ENCODE peak calls at places on chromosome 4, in ten cellular contexts. One of them, this sample, is unnamed.

GRCh38 chr4:81472249-81473085 is 760 bp upstream of the RASGEF1B start:
- DNase-seq in RPMI7951: peak
- DNase-seq in cardiac fibroblast: peak
- DNase-seq in T-helper 9 cell: no peak
- DNase-seq in CD8-positive, alpha-beta memory T cell: peak
- DNase-seq in activated CD8-positive, alpha-beta memory T cell treated with anti-CD3 and anti-CD28 coated beads for 1 hour: no peak
- DNase-seq in choroid plexus epithelial cell: peak
- DNase-seq in WTC11: peak
- DNase-seq in esophagus squamous epithelium: peak
- DNase-seq in NCI-H1105: peak
- DNase-seq in this sample: peak

GRCh38 chr4:85081196-85081595 is 114.7 kb upstream of the WDFY3 start:
- DNase-seq in RPMI7951: no peak
- DNase-seq in cardiac fibroblast: no peak
- DNase-seq in T-helper 9 cell: no peak
- DNase-seq in CD8-positive, alpha-beta memory T cell: no peak
- DNase-seq in activated CD8-positive, alpha-beta memory T cell treated with anti-CD3 and anti-CD28 coated beads for 1 hour: no peak
- DNase-seq in choroid plexus epithelial cell: no peak
- DNase-seq in WTC11: no peak
- DNase-seq in esophagus squamous epithelium: no peak
- DNase-seq in NCI-H1105: no peak
- DNase-seq in this sample: no peak

GRCh38 chr4:143025111-143025704 is 159.5 kb upstream of the USP38 start:
- DNase-seq in RPMI7951: peak
- DNase-seq in cardiac fibroblast: peak
- DNase-seq in T-helper 9 cell: no peak
- DNase-seq in CD8-positive, alpha-beta memory T cell: no peak
- DNase-seq in activated CD8-positive, alpha-beta memory T cell treated with anti-CD3 and anti-CD28 coated beads for 1 hour: no peak
- DNase-seq in choroid plexus epithelial cell: peak
- DNase-seq in WTC11: peak
- DNase-seq in esophagus squamous epithelium: no peak
- DNase-seq in NCI-H1105: no peak
- DNase-seq in this sample: peak

GRCh38 chr4:1502501-1502886 is 96.3 kb upstream of the NKX1-1 start:
- DNase-seq in RPMI7951: no peak
- DNase-seq in cardiac fibroblast: no peak
- DNase-seq in T-helper 9 cell: no peak
- DNase-seq in CD8-positive, alpha-beta memory T cell: no peak
- DNase-seq in activated CD8-positive, alpha-beta memory T cell treated with anti-CD3 and anti-CD28 coated beads for 1 hour: no peak
- DNase-seq in choroid plexus epithelial cell: no peak
- DNase-seq in WTC11: no peak
- DNase-seq in esophagus squamous epithelium: no peak
- DNase-seq in NCI-H1105: no peak
- DNase-seq in this sample: no peak

GRCh38 chr4:125303058-125303457 is 11.7 kb upstream of the FAT4 start:
- DNase-seq in RPMI7951: no peak
- DNase-seq in cardiac fibroblast: no peak
- DNase-seq in T-helper 9 cell: no peak
- DNase-seq in CD8-positive, alpha-beta memory T cell: no peak
- DNase-seq in activated CD8-positive, alpha-beta memory T cell treated with anti-CD3 and anti-CD28 coated beads for 1 hour: no peak
- DNase-seq in choroid plexus epithelial cell: no peak
- DNase-seq in WTC11: no peak
- DNase-seq in esophagus squamous epithelium: no peak
- DNase-seq in NCI-H1105: no peak
- DNase-seq in this sample: no peak

GRCh38 chr4:93897559-93897958 is 69.0 kb downstream of the ATOH1 start:
- DNase-seq in RPMI7951: peak
- DNase-seq in cardiac fibroblast: peak
- DNase-seq in T-helper 9 cell: no peak
- DNase-seq in CD8-positive, alpha-beta memory T cell: no peak
- DNase-seq in activated CD8-positive, alpha-beta memory T cell treated with anti-CD3 and anti-CD28 coated beads for 1 hour: no peak
- DNase-seq in choroid plexus epithelial cell: peak
- DNase-seq in WTC11: no peak
- DNase-seq in esophagus squamous epithelium: no peak
- DNase-seq in NCI-H1105: no peak
- DNase-seq in this sample: no peak

GRCh38 chr4:185395255-185395955 is at the start of gene LRP2BP:
- DNase-seq in RPMI7951: peak
- DNase-seq in cardiac fibroblast: no peak
- DNase-seq in T-helper 9 cell: no peak
- DNase-seq in CD8-positive, alpha-beta memory T cell: no peak
- DNase-seq in activated CD8-positive, alpha-beta memory T cell treated with anti-CD3 and anti-CD28 coated beads for 1 hour: no peak
- DNase-seq in choroid plexus epithelial cell: no peak
- DNase-seq in WTC11: no peak
- DNase-seq in esophagus squamous epithelium: no peak
- DNase-seq in NCI-H1105: peak
- DNase-seq in this sample: peak

GRCh38 chr4:183960021-183960420 is 54.9 kb downstream of the STOX2 start:
- DNase-seq in RPMI7951: no peak
- DNase-seq in cardiac fibroblast: peak
- DNase-seq in T-helper 9 cell: no peak
- DNase-seq in CD8-positive, alpha-beta memory T cell: no peak
- DNase-seq in activated CD8-positive, alpha-beta memory T cell treated with anti-CD3 and anti-CD28 coated beads for 1 hour: no peak
- DNase-seq in choroid plexus epithelial cell: peak
- DNase-seq in WTC11: peak
- DNase-seq in esophagus squamous epithelium: no peak
- DNase-seq in NCI-H1105: peak
- DNase-seq in this sample: peak

GRCh38 chr4:181770971-181771370 is 472.2 kb upstream of the TENM3 start:
- DNase-seq in RPMI7951: no peak
- DNase-seq in cardiac fibroblast: no peak
- DNase-seq in T-helper 9 cell: no peak
- DNase-seq in CD8-positive, alpha-beta memory T cell: no peak
- DNase-seq in activated CD8-positive, alpha-beta memory T cell treated with anti-CD3 and anti-CD28 coated beads for 1 hour: no peak
- DNase-seq in choroid plexus epithelial cell: peak
- DNase-seq in WTC11: no peak
- DNase-seq in esophagus squamous epithelium: no peak
- DNase-seq in NCI-H1105: no peak
- DNase-seq in this sample: peak

GRCh38 chr4:107243141-107243779 is 207.1 kb upstream of the DKK2 start:
- DNase-seq in RPMI7951: peak
- DNase-seq in cardiac fibroblast: peak
- DNase-seq in T-helper 9 cell: no peak
- DNase-seq in CD8-positive, alpha-beta memory T cell: no peak
- DNase-seq in activated CD8-positive, alpha-beta memory T cell treated with anti-CD3 and anti-CD28 coated beads for 1 hour: no peak
- DNase-seq in choroid plexus epithelial cell: no peak
- DNase-seq in WTC11: no peak
- DNase-seq in esophagus squamous epithelium: no peak
- DNase-seq in NCI-H1105: no peak
- DNase-seq in this sample: peak

GRCh38 chr4:1982124-1983052 is 26.4 kb downstream of the NELFA start:
- DNase-seq in RPMI7951: no peak
- DNase-seq in cardiac fibroblast: no peak
- DNase-seq in T-helper 9 cell: no peak
- DNase-seq in CD8-positive, alpha-beta memory T cell: no peak
- DNase-seq in activated CD8-positive, alpha-beta memory T cell treated with anti-CD3 and anti-CD28 coated beads for 1 hour: no peak
- DNase-seq in choroid plexus epithelial cell: no peak
- DNase-seq in WTC11: no peak
- DNase-seq in esophagus squamous epithelium: no peak
- DNase-seq in NCI-H1105: no peak
- DNase-seq in this sample: no peak

This sample was measured in fibroblast of the aortic adventitia.